ENCODE peak calls at places on chromosomes 6 and 20, in ten cellular contexts. One of them, this sample, is unnamed.

GRCh38 chr20:38315290-38315966 is 11.5 kb downstream of the BPI start:
- DNase-seq in cardiac muscle cell: no peak
- DNase-seq in dorsolateral prefrontal cortex: no peak
- DNase-seq in sigmoid colon: no peak
- DNase-seq in GM23248: peak; percentile 36
- DNase-seq in substantia nigra: no peak
- DNase-seq in breast epithelium: no peak
- DNase-seq in AG10803: peak; percentile 23
- DNase-seq in kidney glomerular epithelial cell: no peak
- DNase-seq in ELR: peak; percentile 57
- DNase-seq in this sample: peak; percentile 36

GRCh38 chr20:38199506-38200390 is 34.7 kb upstream of the TGM2 start:
- DNase-seq in sigmoid colon: peak; percentile 36
- DNase-seq in kidney glomerular epithelial cell: no peak
- DNase-seq in dorsolateral prefrontal cortex: no peak
- DNase-seq in substantia nigra: no peak
- DNase-seq in cardiac muscle cell: no peak
- DNase-seq in ELR: no peak
- DNase-seq in AG10803: no peak
- DNase-seq in GM23248: no peak
- DNase-seq in breast epithelium: no peak
- DNase-seq in this sample: no peak

GRCh38 chr6:31401403-31401802 is 2.0 kb upstream of the MICA start:
- DNase-seq in kidney glomerular epithelial cell: peak; percentile 73
- DNase-seq in substantia nigra: no peak
- DNase-seq in breast epithelium: peak; percentile 41
- DNase-seq in ELR: peak; percentile 90
- DNase-seq in dorsolateral prefrontal cortex: no peak
- DNase-seq in sigmoid colon: peak; percentile 82
- DNase-seq in GM23248: peak; percentile 82
- DNase-seq in cardiac muscle cell: no peak
- DNase-seq in AG10803: peak; percentile 88
- DNase-seq in this sample: peak; percentile 81

GRCh38 chr6:77463881-77464867 is 883 bp upstream of the HTR1B start:
- DNase-seq in sigmoid colon: peak; percentile 50
- DNase-seq in cardiac muscle cell: peak; percentile 55
- DNase-seq in kidney glomerular epithelial cell: no peak
- DNase-seq in ELR: peak; percentile 39
- DNase-seq in breast epithelium: no peak
- DNase-seq in AG10803: no peak
- DNase-seq in substantia nigra: no peak
- DNase-seq in dorsolateral prefrontal cortex: no peak
- DNase-seq in GM23248: no peak
- DNase-seq in this sample: peak; percentile 43

GRCh38 chr6:105443941-105444340 is 41.1 kb upstream of the PREP start:
- DNase-seq in AG10803: peak; percentile 18
- DNase-seq in GM23248: no peak
- DNase-seq in ELR: no peak
- DNase-seq in dorsolateral prefrontal cortex: no peak
- DNase-seq in sigmoid colon: no peak
- DNase-seq in cardiac muscle cell: no peak
- DNase-seq in substantia nigra: no peak
- DNase-seq in breast epithelium: no peak
- DNase-seq in kidney glomerular epithelial cell: no peak
- DNase-seq in this sample: no peak

GRCh38 chr20:55978550-55978949 is 26.8 kb downstream of the CBLN4 start:
- DNase-seq in dorsolateral prefrontal cortex: no peak
- DNase-seq in sigmoid colon: no peak
- DNase-seq in AG10803: no peak
- DNase-seq in breast epithelium: no peak
- DNase-seq in substantia nigra: no peak
- DNase-seq in cardiac muscle cell: no peak
- DNase-seq in kidney glomerular epithelial cell: no peak
- DNase-seq in ELR: no peak
- DNase-seq in GM23248: no peak
- DNase-seq in this sample: no peak

GRCh38 chr20:50286174-50286511 is 95.5 kb downstream of the CEBPB start:
- DNase-seq in cardiac muscle cell: no peak
- DNase-seq in sigmoid colon: no peak
- DNase-seq in kidney glomerular epithelial cell: no peak
- DNase-seq in breast epithelium: no peak
- DNase-seq in ELR: peak; percentile 46
- DNase-seq in AG10803: no peak
- DNase-seq in GM23248: no peak
- DNase-seq in dorsolateral prefrontal cortex: no peak
- DNase-seq in substantia nigra: no peak
- DNase-seq in this sample: no peak

GRCh38 chr6:170438402-170438753 is 114.7 kb downstream of the PSMB1 start:
- DNase-seq in sigmoid colon: peak; percentile 86
- DNase-seq in AG10803: peak; percentile 98
- DNase-seq in dorsolateral prefrontal cortex: peak; percentile 88
- DNase-seq in substantia nigra: no peak
- DNase-seq in ELR: peak; percentile 100
- DNase-seq in GM23248: peak; percentile 100
- DNase-seq in cardiac muscle cell: peak; percentile 93
- DNase-seq in kidney glomerular epithelial cell: peak; percentile 95
- DNase-seq in breast epithelium: no peak
- DNase-seq in this sample: peak; percentile 99

This sample was measured in adipocyte.